ENCODE peak calls at places on chromosomes 2 and 18, in ten cellular contexts. Y is foreskin fibroblast, G is fibroblast of the aortic adventitia, A is fibroblast of pulmonary artery, I is GM23338, L is PC-3, T is AG04449, E is heart right ventricle, J is fibroblast of lung, O is pancreas. P is an unnamed sample.

GRCh38 chr2:187982668-187983067 is 309.0 kb upstream of the GULP1 start:
- DNase-seq in Y (peak), G (peak), A (peak), I (no peak), L (peak), T (peak), E (peak), J (peak), O (peak), P (peak)

GRCh38 chr2:12990523-12990922 is 273.8 kb downstream of the TRIB2 start:
- DNase-seq in Y (no peak), G (peak), A (peak), I (no peak), L (peak), T (no peak), E (no peak), J (peak), O (no peak), P (no peak)

GRCh38 chr2:101577173-101577572 is 102.3 kb upstream of the RFX8 start:
- DNase-seq in Y (no peak), G (peak), A (peak), I (no peak), L (no peak), T (no peak), E (no peak), J (peak), O (no peak), P (no peak)

GRCh38 chr2:232353660-232354059 is 24.9 kb upstream of the ALPP start:
- DNase-seq in Y (no peak), G (no peak), A (no peak), I (no peak), L (no peak), T (no peak), E (no peak), J (no peak), O (no peak), P (no peak)

GRCh38 chr2:141522702-141523101 is 608.1 kb downstream of the LRP1B start:
- DNase-seq in Y (no peak), G (no peak), A (no peak), I (no peak), L (no peak), T (no peak), E (no peak), J (no peak), O (no peak), P (no peak)

GRCh38 chr18:6878881-6879280 is 149.4 kb downstream of the ARHGAP28 start:
- DNase-seq in Y (no peak), G (peak), A (no peak), I (peak), L (no peak), T (no peak), E (peak), J (peak), O (no peak), P (no peak)

GRCh38 chr2:134361648-134362047 is 107.8 kb downstream of the MGAT5 start:
- DNase-seq in Y (no peak), G (no peak), A (no peak), I (no peak), L (peak), T (no peak), E (no peak), J (no peak), O (no peak), P (no peak)

GRCh38 chr2:227115761-227116160 is 48.2 kb downstream of the COL4A4 start:
- DNase-seq in Y (peak), G (peak), A (no peak), I (no peak), L (no peak), T (no peak), E (no peak), J (peak), O (no peak), P (no peak)

GRCh38 chr18:30889582-30890301 is 152.8 kb downstream of the DSC3 start:
- DNase-seq in Y (no peak), G (no peak), A (peak), I (peak), L (peak), T (no peak), E (no peak), J (peak), O (no peak), P (peak)

GRCh38 chr18:9237982-9238381 is 96.6 kb upstream of the TWSG1 start:
- DNase-seq in Y (no peak), G (no peak), A (no peak), I (no peak), L (no peak), T (no peak), E (peak), J (no peak), O (no peak), P (no peak)

GRCh38 chr18:59929621-59930295 is 30.0 kb downstream of the PMAIP1 start:
- DNase-seq in Y (no peak), G (no peak), A (no peak), I (no peak), L (no peak), T (no peak), E (no peak), J (no peak), O (no peak), P (no peak)

GRCh38 chr18:11089931-11090715 is 59.2 kb downstream of the PIEZO2 start:
- DNase-seq in Y (no peak), G (no peak), A (no peak), I (no peak), L (no peak), T (no peak), E (no peak), J (no peak), O (no peak), P (no peak)
- H3K4me3 ChIP-seq in Y (no peak), G (no peak), A (no peak), I (no peak), L (no peak), T (no peak), E (no peak), J (no peak), O (no peak), P (no peak)

GRCh38 chr2:45029215-45029614 is 20.0 kb upstream of the SIX2 start:
- DNase-seq in Y (no peak), G (peak), A (peak), I (no peak), L (no peak), T (no peak), E (no peak), J (peak), O (no peak), P (no peak)

GRCh38 chr2:45020439-45020838 is 11.2 kb upstream of the SIX2 start:
- DNase-seq in Y (no peak), G (no peak), A (no peak), I (peak), L (no peak), T (no peak), E (no peak), J (no peak), O (no peak), P (no peak)

GRCh38 chr2:45027051-45027450 is 17.8 kb upstream of the SIX2 start:
- DNase-seq in Y (no peak), G (no peak), A (no peak), I (no peak), L (no peak), T (no peak), E (no peak), J (no peak), O (no peak), P (no peak)

GRCh38 chr2:45028276-45028675 is 19.0 kb upstream of the SIX2 start:
- DNase-seq in Y (no peak), G (peak), A (peak), I (no peak), L (peak), T (peak), E (no peak), J (peak), O (no peak), P (no peak)

GRCh38 chr2:45024600-45025291 is 15.5 kb upstream of the SIX2 start:
- DNase-seq in Y (peak), G (peak), A (peak), I (peak), L (peak), T (peak), E (no peak), J (peak), O (peak), P (peak)
- TF ChIP-seq CTCF in Y (no peak), G (peak), A (peak), I (peak), L (peak), T (no peak), E (no peak), J (no peak), O (no peak), P (no peak)

GRCh38 chr2:66427219-66427768 is 7.6 kb upstream of the MEIS1 start:
- DNase-seq in Y (no peak), G (no peak), A (no peak), I (peak), L (peak), T (no peak), E (no peak), J (no peak), O (no peak), P (no peak)
- H3K4me3 ChIP-seq in Y (no peak), G (no peak), A (no peak), I (peak), L (no peak), T (no peak), E (no peak), J (no peak), O (no peak), P (no peak)

DNA sequence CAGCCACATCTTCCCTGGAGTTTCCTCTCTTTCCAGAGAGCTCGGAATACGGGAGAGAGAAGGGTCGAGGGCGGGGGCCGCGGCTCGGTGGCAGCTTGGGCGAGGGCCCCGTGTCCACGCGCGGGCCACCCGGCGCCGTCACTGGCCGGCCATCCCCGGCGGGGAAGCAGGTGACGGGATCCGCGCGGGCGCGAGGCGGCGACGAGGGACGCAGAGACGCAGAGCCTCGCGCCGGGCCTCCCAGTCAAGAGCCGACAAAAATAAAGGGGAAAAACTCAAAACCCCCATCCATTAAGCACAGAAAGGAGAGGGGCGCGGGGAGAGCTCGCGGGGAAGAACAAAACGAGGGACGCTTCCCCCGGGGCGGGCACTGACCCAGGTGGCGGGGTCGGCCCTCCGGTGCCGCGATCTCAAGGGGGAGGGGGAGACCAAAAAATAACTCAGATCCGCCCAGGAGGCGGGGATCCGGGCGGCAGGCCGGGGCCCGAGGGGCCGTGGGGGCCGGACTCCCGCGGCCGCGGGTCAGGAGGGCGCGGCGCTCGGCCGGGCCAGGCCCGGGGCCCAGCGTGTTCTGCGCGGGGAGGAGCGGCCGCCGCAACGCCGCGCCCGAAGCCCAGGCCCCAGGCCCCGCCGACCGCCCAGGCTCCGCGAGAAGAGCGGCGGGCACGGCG is 652 bp downstream of the RNF103 start:
- DNase-seq in Y (peak), G (no peak), A (no peak), I (peak), L (peak), T (no peak), E (peak), J (no peak), O (peak), P (no peak)
- TF ChIP-seq CTCF in Y (no peak), G (no peak), A (no peak), I (no peak), L (no peak), T (no peak), E (no peak), J (no peak), O (no peak), P (no peak)

DNA sequence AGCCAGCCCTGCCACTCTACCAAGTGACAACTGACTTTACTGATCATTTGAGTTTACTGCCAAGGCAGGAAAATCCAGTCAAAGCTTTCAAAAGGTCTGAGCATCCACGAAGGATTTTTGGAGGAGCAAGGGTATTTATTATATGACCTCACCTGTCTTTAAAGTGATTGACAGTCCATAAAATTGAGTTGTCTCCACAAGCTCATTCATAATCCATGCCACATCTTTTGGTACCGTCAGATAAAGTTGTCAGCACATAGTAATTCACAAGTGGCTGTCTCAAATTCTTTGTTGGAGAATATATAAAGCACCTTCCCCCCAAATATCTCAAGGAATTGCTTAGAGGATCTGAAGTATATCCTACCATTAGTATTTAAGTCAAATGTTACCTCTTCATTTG is 240.5 kb downstream of the METTL4 start:
- DNase-seq in Y (no peak), G (no peak), A (no peak), I (no peak), L (no peak), T (no peak), E (no peak), J (no peak), O (no peak), P (no peak)
- H3K4me3 ChIP-seq in Y (no peak), G (no peak), A (no peak), I (no peak), L (no peak), T (no peak), E (no peak), J (no peak), O (no peak), P (no peak)

DNA sequence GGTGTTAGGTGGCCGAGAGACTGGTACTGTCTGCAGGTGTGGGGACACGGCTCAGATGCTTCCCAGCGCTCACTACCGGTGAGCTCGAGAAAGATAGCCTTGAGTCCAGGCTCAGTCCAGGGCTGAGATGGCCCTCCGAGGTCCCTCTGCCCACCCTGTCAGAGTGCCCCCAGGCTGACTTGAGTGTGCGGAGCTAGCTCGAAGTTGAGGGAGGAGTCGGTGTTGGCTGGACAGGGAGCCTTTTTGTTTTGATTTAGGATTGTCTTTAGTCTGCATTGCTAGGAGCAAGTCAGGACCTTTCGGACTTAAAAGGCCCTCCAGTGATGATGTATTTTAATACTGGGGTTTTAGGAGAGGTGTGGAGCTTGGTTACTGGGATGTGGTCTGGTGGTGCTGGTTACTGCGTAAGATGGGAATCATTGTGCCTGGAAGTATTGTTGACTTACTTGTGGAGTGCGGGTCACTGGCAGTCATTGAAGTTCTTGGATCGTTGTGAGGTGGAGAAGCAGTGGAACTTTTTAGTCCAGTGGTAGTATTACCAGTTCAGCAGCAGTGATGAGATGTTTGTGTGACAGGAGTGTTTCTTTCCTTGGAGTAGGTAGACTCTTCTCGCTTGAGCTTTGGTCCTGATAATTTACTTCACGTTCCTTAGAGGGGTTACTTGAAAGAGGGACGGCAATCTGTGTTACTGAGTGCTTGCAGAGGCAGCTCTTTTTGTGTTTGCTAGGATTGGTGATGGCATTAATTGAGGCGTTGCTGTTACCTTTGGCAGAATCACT is 624 bp downstream of the KIAA1328 start:
- DNase-seq in Y (peak), G (peak), A (no peak), I (no peak), L (peak), T (no peak), E (no peak), J (peak), O (no peak), P (no peak)
- TF ChIP-seq CTCF in Y (no peak), G (no peak), A (no peak), I (no peak), L (no peak), T (no peak), E (no peak), J (no peak), O (no peak), P (no peak)

P was measured in kidney epithelial cell.